ENCODE peak calls at places on chromosomes 3 and 15, in seven cellular contexts. R is stimulated activated CD8-positive, alpha-beta memory T cell treated with anti-CD3 and anti-CD28 coated beads, Interleukin-4, amount 100 ng/mL, for 1 hour; M is T-cell; A is T follicular helper cell; Y is NCI-H1930; Z is RKO; H is naive B cell. I is an unnamed sample.

GRCh38 chr3:127665586-127665985 is 7.2 kb upstream of the ABTB1 start:
- DNase-seq in H (no peak), M (no peak), Z (no peak), R (no peak), Y (no peak), A (no peak), I (no peak)

GRCh38 chr3:176415896-176416295 is 781.4 kb downstream of the TBL1XR1 start:
- DNase-seq in H (no peak), R (no peak), M (no peak), Z (no peak), A (no peak), Y (no peak), I (peak)

GRCh38 chr3:7695067-7695466 is 806.6 kb upstream of the LMCD1 start:
- DNase-seq in M (no peak), H (no peak), Y (no peak), Z (no peak), R (no peak), A (no peak), I (no peak)

GRCh38 chr3:78633626-78634025 is 1134.2 kb downstream of the ROBO1 start:
- DNase-seq in Y (no peak), Z (no peak), R (no peak), M (no peak), H (no peak), A (no peak), I (no peak)

GRCh38 chr3:136929984-136930671 is 27.7 kb upstream of the IL20RB start:
- DNase-seq in A (no peak), M (no peak), Z (no peak), R (no peak), H (no peak), Y (no peak), I (no peak)

GRCh38 chr3:197205265-197205664 is 93.1 kb downstream of the DLG1 start:
- DNase-seq in M (no peak), Y (no peak), A (no peak), Z (no peak), R (no peak), H (no peak), I (no peak)

GRCh38 chr3:191068946-191069813 is 129.9 kb upstream of the OSTN start:
- DNase-seq in Z (no peak), H (no peak), Y (no peak), M (no peak), R (no peak), A (no peak), I (no peak)

GRCh38 chr3:47850062-47850802 is 47.3 kb downstream of the DHX30 start:
- DNase-seq in A (no peak), Z (peak), Y (no peak), H (no peak), M (no peak), R (no peak), I (peak)

GRCh38 chr3:183455064-183455463 is 26.6 kb upstream of the MCF2L2 start:
- DNase-seq in Z (no peak), H (no peak), M (no peak), A (no peak), Y (peak), R (no peak), I (peak)

GRCh38 chr3:53170325-53171108 is 9.5 kb downstream of the PRKCD start:
- DNase-seq in Y (no peak), H (no peak), M (no peak), Z (no peak), R (no peak), A (no peak), I (no peak)

GRCh38 chr3:38738630-38739395 is 77.2 kb downstream of the SCN10A start:
- DNase-seq in R (no peak), Z (peak), H (no peak), Y (peak), A (no peak), M (no peak), I (peak)

GRCh38 chr3:69120879-69121464 is 1.4 kb downstream of the LMOD3 start:
- DNase-seq in Z (peak), Y (peak), H (peak), M (peak), A (peak), R (peak), I (peak)

GRCh38 chr3:110343945-110344344 is 727.7 kb upstream of the NECTIN3 start:
- DNase-seq in A (no peak), Z (peak), H (no peak), R (no peak), Y (no peak), M (no peak), I (no peak)

GRCh38 chr3:121757087-121757811 is 7.7 kb upstream of the GOLGB1 start:
- DNase-seq in M (no peak), Z (no peak), R (no peak), A (no peak), H (no peak), Y (no peak), I (no peak)

GRCh38 chr3:42057561-42058211 is 33.5 kb upstream of the TRAK1 start:
- DNase-seq in Y (no peak), R (no peak), Z (no peak), A (no peak), H (peak), M (no peak), I (no peak)

GRCh38 chr15:60362318-60363023 is 35.3 kb downstream of the ANXA2 start:
- DNase-seq in M (no peak), Y (no peak), Z (peak), R (no peak), H (no peak), A (no peak), I (no peak)

GRCh38 chr3:50926868-50927267 is 252.1 kb downstream of the DOCK3 start:
- DNase-seq in H (no peak), A (no peak), Y (no peak), R (no peak), Z (no peak), M (no peak), I (no peak)

GRCh38 chr15:69090197-69090948 is 70.1 kb upstream of the GLCE start:
- DNase-seq in Y (no peak), R (no peak), Z (no peak), A (no peak), H (no peak), M (no peak), I (no peak)

GRCh38 chr15:79283252-79284048 is 928 bp downstream of the ANKRD34C start:
- DNase-seq in A (no peak), Y (no peak), H (no peak), M (peak), Z (no peak), R (no peak), I (no peak)

GRCh38 chr15:41465822-41466421 is 27.8 kb upstream of the ITPKA start:
- DNase-seq in M (no peak), H (peak), Z (peak), Y (no peak), A (no peak), R (no peak), I (peak)

GRCh38 chr15:68207176-68207935 is 2.2 kb upstream of the CALML4 start:
- DNase-seq in R (no peak), M (no peak), H (no peak), A (no peak), Y (no peak), Z (no peak), I (no peak)

GRCh38 chr3:66431494-66431893 is 69.3 kb downstream of the LRIG1 start:
- DNase-seq in A (no peak), Y (no peak), H (no peak), M (no peak), R (no peak), Z (no peak), I (no peak)

GRCh38 chr3:100114413-100115030 is at the start of gene FILIP1L:
- DNase-seq in M (no peak), H (no peak), Y (no peak), Z (no peak), R (no peak), A (no peak), I (no peak)

GRCh38 chr3:110814170-110815007 is 257.2 kb upstream of the NECTIN3 start:
- DNase-seq in A (no peak), R (no peak), M (no peak), Z (peak), Y (no peak), H (no peak), I (peak)

GRCh38 chr3:125003369-125003853 is 52.4 kb downstream of the HEG1 start:
- DNase-seq in A (no peak), Y (no peak), Z (no peak), R (no peak), M (no peak), H (no peak), I (peak)

GRCh38 chr15:70488002-70488605 is 275.3 kb downstream of the UACA start:
- DNase-seq in Y (peak), A (peak), R (no peak), M (peak), Z (peak), H (peak), I (peak)

GRCh38 chr3:45551214-45552010 is 43.1 kb upstream of the LIMD1 start:
- DNase-seq in Z (peak), R (no peak), M (no peak), A (no peak), H (no peak), Y (no peak), I (no peak)

GRCh38 chr3:15331606-15332404 is 581 bp downstream of the SH3BP5 start:
- DNase-seq in H (peak), Y (no peak), Z (peak), A (peak), M (peak), R (no peak), I (no peak)

GRCh38 chr3:72836923-72837322 is 11.3 kb downstream of the SHQ1 start:
- DNase-seq in H (no peak), M (no peak), Z (no peak), R (no peak), Y (no peak), A (no peak), I (no peak)

GRCh38 chr15:41936649-41937567 is 35.4 kb downstream of the EHD4 start:
- DNase-seq in M (peak), Z (no peak), R (peak), A (peak), H (no peak), Y (no peak), I (no peak)

GRCh38 chr3:42742259-42742658 is 30.8 kb downstream of the CCDC13 start:
- DNase-seq in Z (no peak), R (no peak), M (no peak), Y (no peak), H (no peak), A (no peak), I (no peak)

I was measured in HT-29.